ENCODE peak calls at places on chromosomes 6 and 20, in four cellular contexts. Y is A549, O is GM12878, W is HL-60. B is an unnamed sample.

GRCh38 chr6:99563056-99563723 is 5.3 kb downstream of the CCNC start:
- DNase-seq in O (no peak), Y (no peak), W (no peak), B (no peak)

GRCh38 chr20:16821211-16822089 is 73.3 kb downstream of the OTOR start:
- DNase-seq in Y (peak; percentile 37), O (no peak), W (peak; percentile 28), B (peak; percentile 45)

GRCh38 chr6:119628691-119629621 is 279.4 kb upstream of the MAN1A1 start:
- DNase-seq in W (no peak), Y (no peak), O (no peak), B (no peak)

GRCh38 chr6:52381249-52381648 is 19.3 kb downstream of the PAQR8 start:
- DNase-seq in O (no peak), Y (no peak), W (no peak), B (no peak)

GRCh38 chr6:41214559-41215238 is 13.4 kb upstream of the TREML4 start:
- DNase-seq in O (no peak), Y (no peak), W (no peak), B (no peak)

GRCh38 chr20:63073738-63074065 is 66.9 kb upstream of the BHLHE23 start:
- DNase-seq in Y (no peak), W (no peak), O (no peak), B (no peak)

GRCh38 chr6:31538805-31539400 is 2.9 kb downstream of the DDX39B start:
- DNase-seq in O (no peak), Y (no peak), W (no peak), B (no peak)

GRCh38 chr20:46264391-46265266 is 43.7 kb downstream of the CDH22 start:
- DNase-seq in Y (no peak), W (no peak), O (no peak), B (no peak)

GRCh38 chr6:19501737-19502245 is 335.4 kb upstream of the ID4 start:
- DNase-seq in O (no peak), W (no peak), Y (no peak), B (no peak)

GRCh38 chr6:52374247-52374646 is 12.3 kb downstream of the PAQR8 start:
- DNase-seq in W (no peak), O (no peak), Y (no peak), B (no peak)

GRCh38 chr6:136181191-136181833 is 68.8 kb downstream of the MTFR2 start:
- DNase-seq in O (no peak), Y (no peak), W (no peak), B (no peak)

GRCh38 chr6:39193201-39193791 is 36.0 kb downstream of the KCNK5 start:
- DNase-seq in W (no peak), Y (no peak), O (no peak), B (no peak)

GRCh38 chr6:34657307-34657978 is 39.1 kb downstream of the ILRUN start:
- DNase-seq in O (no peak), Y (peak; percentile 60), W (no peak), B (peak; percentile 65)

GRCh38 chr6:6825986-6826901 is 237.7 kb downstream of the LY86 start:
- DNase-seq in O (peak; percentile 69), W (peak; percentile 78), Y (no peak), B (no peak)

GRCh38 chr20:5884465-5885335 is 65.6 kb downstream of the TRMT6 start:
- DNase-seq in O (no peak), Y (no peak), W (no peak), B (no peak)

GRCh38 chr20:6075428-6076219 is 21.8 kb upstream of the LRRN4 start:
- DNase-seq in W (no peak), O (no peak), Y (no peak), B (no peak)

GRCh38 chr20:44572551-44573500 is 9.6 kb upstream of the PKIG start:
- DNase-seq in W (no peak), O (no peak), Y (no peak), B (peak; percentile 80)

GRCh38 chr20:15917333-15917732 is 655.9 kb downstream of the KIF16B start:
- DNase-seq in W (no peak), O (no peak), Y (no peak), B (no peak)

GRCh38 chr6:81772741-81773140 is 20.3 kb upstream of the TENT5A start:
- DNase-seq in W (peak; percentile 74), Y (no peak), O (peak; percentile 45), B (no peak)

GRCh38 chr20:39070484-39071231 is 108.5 kb downstream of the DHX35 start:
- DNase-seq in Y (no peak), O (no peak), W (no peak), B (no peak)

GRCh38 chr20:24097506-24098245 is 109.1 kb upstream of the GGTLC1 start:
- DNase-seq in Y (no peak), O (no peak), W (no peak), B (no peak)

GRCh38 chr6:134902074-134902861 is 47.6 kb downstream of the ALDH8A1 start:
- DNase-seq in W (no peak), Y (no peak), O (no peak), B (no peak)

GRCh38 chr6:155381856-155382690 is 67.8 kb upstream of the TFB1M start:
- DNase-seq in O (no peak), W (no peak), Y (no peak), B (no peak)

GRCh38 chr6:13373488-13373886 is 45.1 kb upstream of the TBC1D7 start:
- DNase-seq in Y (no peak), W (no peak), O (no peak), B (no peak)

GRCh38 chr6:132333639-132334516 is 67.4 kb downstream of the MOXD1 start:
- DNase-seq in Y (peak; percentile 49), O (no peak), W (no peak), B (peak; percentile 61)

GRCh38 chr20:57498425-57499400 is 26.2 kb downstream of the CTCFL start:
- DNase-seq in Y (no peak), O (no peak), W (peak; percentile 74), B (no peak)

GRCh38 chr20:1345030-1345755 is 16.3 kb upstream of the SDCBP2 start:
- DNase-seq in O (no peak), Y (no peak), W (no peak), B (no peak)

GRCh38 chr6:117472667-117473066 is 9.8 kb upstream of the DCBLD1 start:
- DNase-seq in W (no peak), O (no peak), Y (no peak), B (no peak)

GRCh38 chr20:1741309-1742048 is 83.9 kb upstream of the SIRPG start:
- DNase-seq in O (no peak), W (peak; percentile 83), Y (no peak), B (no peak)

GRCh38 chr6:142845624-142846458 is 99.1 kb downstream of the HIVEP2 start:
- DNase-seq in W (no peak), O (no peak), Y (no peak), B (no peak)
- H3K4me3 ChIP-seq in W (no peak overlapping the region), O (peak overlapping the region; percentile 48), Y (peak overlapping the region; percentile 33), B (peak overlapping the region; percentile 35)

DNA sequence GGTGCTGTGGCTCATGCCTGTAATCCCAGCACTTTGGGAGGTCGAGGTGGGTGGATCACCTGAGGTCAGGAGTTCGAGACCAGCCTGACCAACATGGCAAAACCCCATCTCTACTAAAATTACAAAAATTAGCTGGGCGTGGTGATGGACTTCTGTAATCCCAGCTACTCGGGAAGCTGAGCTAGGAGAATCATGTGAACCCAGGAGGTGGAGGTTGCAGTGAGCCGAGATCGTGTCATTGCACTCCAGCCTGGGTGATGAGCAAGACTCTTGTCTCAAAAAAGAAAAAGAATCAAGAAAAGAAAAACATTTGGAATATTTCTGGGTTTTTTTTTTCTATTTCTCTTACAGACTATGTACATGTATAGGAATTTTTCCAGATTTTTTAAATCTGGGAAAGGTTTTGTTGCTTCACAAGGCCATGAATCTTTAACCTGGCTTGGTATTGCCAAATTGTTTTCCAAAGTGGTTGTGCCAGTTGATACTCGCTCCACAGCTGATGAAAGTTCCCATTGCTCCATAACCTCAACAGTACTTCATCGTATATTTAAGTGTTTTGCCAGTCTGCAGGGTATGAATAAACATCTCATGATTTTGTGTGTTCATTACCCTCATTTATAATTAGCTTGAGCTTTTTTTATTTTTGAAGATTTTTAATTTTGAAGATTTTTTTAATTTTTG is 33.5 kb downstream of the RNF217 start:
- DNase-seq in Y (no peak), W (no peak), O (no peak), B (no peak)
- TF ChIP-seq REST in Y (no peak), W (no peak), O (no peak), B (no peak)

DNA sequence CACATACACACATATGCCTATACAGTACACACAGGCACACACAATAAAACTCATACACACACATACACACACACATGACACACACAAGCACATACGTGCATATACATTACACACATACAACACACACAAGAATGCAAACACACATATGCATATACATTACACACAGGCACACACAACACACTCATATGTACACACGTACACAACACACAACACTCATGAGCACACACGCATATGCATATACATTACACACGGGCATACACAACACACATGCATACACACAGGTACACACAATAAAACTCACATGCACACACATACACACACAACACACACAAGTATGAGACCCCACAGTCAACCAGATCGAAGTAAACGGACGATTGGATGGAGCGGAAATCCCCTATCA is 238.2 kb downstream of the ERMARD start:
- DNase-seq in W (no peak), Y (no peak), O (no peak), B (no peak)
- H3K4me3 ChIP-seq in W (no peak overlapping the region), Y (no peak overlapping the region), O (no peak overlapping the region), B (no peak overlapping the region)

DNA sequence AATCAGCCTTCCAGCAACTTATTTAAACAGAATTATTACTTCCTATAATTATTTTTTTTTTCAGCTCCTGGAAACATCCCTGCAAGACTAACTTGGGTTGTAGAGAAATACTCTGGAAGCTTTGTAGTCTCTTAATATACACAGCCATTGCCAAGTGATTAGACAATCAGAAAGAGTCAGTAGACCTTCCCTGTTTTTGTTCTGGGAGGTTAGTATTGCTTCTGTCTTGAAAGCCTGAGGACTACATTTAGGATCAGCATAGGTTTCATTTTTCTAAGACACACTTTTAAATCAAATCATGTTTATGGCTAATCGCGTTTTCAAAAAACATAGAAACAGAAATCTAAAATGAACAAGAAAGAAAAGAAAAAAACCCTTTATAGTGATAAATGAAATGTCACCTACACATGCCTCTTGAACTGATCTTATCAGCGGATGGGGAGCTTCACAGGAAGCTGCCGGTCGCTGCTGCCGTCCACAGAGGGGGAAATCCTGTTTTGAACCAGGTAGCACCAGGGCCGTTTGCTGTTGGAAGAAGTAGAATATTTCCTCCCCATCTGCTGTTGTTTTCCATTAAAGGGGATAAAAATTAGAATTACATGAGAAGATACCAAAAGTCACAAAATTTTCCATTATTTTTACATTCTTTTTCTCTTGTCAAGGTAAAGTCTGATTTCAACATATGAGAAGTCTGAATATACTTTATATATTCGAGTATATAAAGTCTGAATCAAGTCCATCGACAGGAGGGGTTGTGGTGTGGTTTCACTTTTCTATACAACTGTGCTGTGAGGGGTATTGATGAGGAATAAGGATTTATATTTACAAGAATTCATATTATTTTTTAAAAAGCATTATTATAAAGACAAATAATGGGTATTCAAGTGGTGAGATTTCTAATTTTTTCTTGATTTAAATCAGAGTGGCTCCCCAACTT is 94.6 kb downstream of the ARMC2 start:
- DNase-seq in W (no peak), Y (no peak), O (no peak), B (no peak)
- TF ChIP-seq REST in W (no peak), Y (no peak), O (no peak), B (no peak)

B was measured in Panc1.